ENCODE peak calls at places on chromosomes 3 and 15, in nine cellular contexts. One of them, this sample, is unnamed.

GRCh38 chr3:141227752-141228151 is 3.9 kb upstream of the PXYLP1 start:
- DNase-seq in cardiac muscle cell: peak
- DNase-seq in BJ: no peak
- DNase-seq in SK-N-SH: peak
- DNase-seq in psoas muscle: no peak
- DNase-seq in ovary: no peak
- DNase-seq in left ventricle myocardium inferior: no peak
- DNase-seq in fibroblast of lung: peak
- DNase-seq in A549: no peak
- DNase-seq in this sample: no peak

GRCh38 chr3:148042663-148043445 is 633.7 kb downstream of the ZIC1 start:
- DNase-seq in BJ: peak
- DNase-seq in fibroblast of lung: peak
- DNase-seq in cardiac muscle cell: peak
- DNase-seq in psoas muscle: no peak
- DNase-seq in A549: no peak
- DNase-seq in ovary: no peak
- DNase-seq in SK-N-SH: peak
- DNase-seq in left ventricle myocardium inferior: no peak
- DNase-seq in this sample: no peak

GRCh38 chr3:16249336-16249735 is 15.4 kb downstream of the DPH3 start:
- DNase-seq in left ventricle myocardium inferior: no peak
- DNase-seq in A549: peak
- DNase-seq in psoas muscle: no peak
- DNase-seq in cardiac muscle cell: peak
- DNase-seq in ovary: no peak
- DNase-seq in fibroblast of lung: peak
- DNase-seq in BJ: no peak
- DNase-seq in SK-N-SH: peak
- DNase-seq in this sample: peak

GRCh38 chr3:66407281-66408218 is 93.3 kb downstream of the LRIG1 start:
- DNase-seq in fibroblast of lung: peak
- DNase-seq in left ventricle myocardium inferior: peak
- DNase-seq in SK-N-SH: peak
- DNase-seq in cardiac muscle cell: peak
- DNase-seq in psoas muscle: peak
- DNase-seq in BJ: no peak
- DNase-seq in ovary: peak
- DNase-seq in A549: peak
- DNase-seq in this sample: peak

GRCh38 chr3:13812039-13812438 is 67.8 kb downstream of the WNT7A start:
- DNase-seq in psoas muscle: no peak
- DNase-seq in left ventricle myocardium inferior: no peak
- DNase-seq in fibroblast of lung: no peak
- DNase-seq in BJ: no peak
- DNase-seq in ovary: no peak
- DNase-seq in cardiac muscle cell: no peak
- DNase-seq in SK-N-SH: no peak
- DNase-seq in A549: no peak
- DNase-seq in this sample: no peak

GRCh38 chr3:186984064-186984463 is 53.7 kb downstream of the ST6GAL1 start:
- DNase-seq in cardiac muscle cell: no peak
- DNase-seq in ovary: no peak
- DNase-seq in left ventricle myocardium inferior: no peak
- DNase-seq in fibroblast of lung: no peak
- DNase-seq in BJ: no peak
- DNase-seq in A549: no peak
- DNase-seq in SK-N-SH: no peak
- DNase-seq in psoas muscle: no peak
- DNase-seq in this sample: no peak

GRCh38 chr3:50270841-50271240 is 1.9 kb downstream of the SEMA3B start:
- DNase-seq in BJ: no peak
- DNase-seq in ovary: peak
- DNase-seq in psoas muscle: no peak
- DNase-seq in cardiac muscle cell: no peak
- DNase-seq in A549: no peak
- DNase-seq in SK-N-SH: no peak
- DNase-seq in fibroblast of lung: no peak
- DNase-seq in left ventricle myocardium inferior: no peak
- DNase-seq in this sample: no peak

GRCh38 chr15:54820098-54820497 is 376.6 kb downstream of the RSL24D1 start:
- DNase-seq in cardiac muscle cell: no peak
- DNase-seq in left ventricle myocardium inferior: no peak
- DNase-seq in A549: no peak
- DNase-seq in BJ: no peak
- DNase-seq in fibroblast of lung: no peak
- DNase-seq in ovary: no peak
- DNase-seq in SK-N-SH: no peak
- DNase-seq in psoas muscle: no peak
- DNase-seq in this sample: no peak

GRCh38 chr3:33898901-33899300 is 100.5 kb downstream of the PDCD6IP start:
- DNase-seq in cardiac muscle cell: no peak
- DNase-seq in psoas muscle: no peak
- DNase-seq in SK-N-SH: no peak
- DNase-seq in ovary: no peak
- DNase-seq in left ventricle myocardium inferior: no peak
- DNase-seq in BJ: no peak
- DNase-seq in fibroblast of lung: no peak
- DNase-seq in A549: no peak
- DNase-seq in this sample: no peak

GRCh38 chr3:32257641-32258438 is 19.4 kb downstream of the CMTM8 start:
- DNase-seq in left ventricle myocardium inferior: no peak
- DNase-seq in cardiac muscle cell: no peak
- DNase-seq in psoas muscle: no peak
- DNase-seq in SK-N-SH: no peak
- DNase-seq in BJ: no peak
- DNase-seq in ovary: no peak
- DNase-seq in fibroblast of lung: no peak
- DNase-seq in A549: peak
- DNase-seq in this sample: no peak

GRCh38 chr3:99637041-99637380 is 1.4 kb upstream of the COL8A1 start:
- DNase-seq in psoas muscle: no peak
- DNase-seq in SK-N-SH: no peak
- DNase-seq in ovary: no peak
- DNase-seq in BJ: no peak
- DNase-seq in cardiac muscle cell: peak
- DNase-seq in fibroblast of lung: no peak
- DNase-seq in A549: no peak
- DNase-seq in left ventricle myocardium inferior: no peak
- DNase-seq in this sample: no peak

GRCh38 chr3:162525052-162525451 is 1028.4 kb downstream of the OTOL1 start:
- DNase-seq in fibroblast of lung: peak
- DNase-seq in ovary: no peak
- DNase-seq in SK-N-SH: no peak
- DNase-seq in left ventricle myocardium inferior: no peak
- DNase-seq in cardiac muscle cell: peak
- DNase-seq in A549: no peak
- DNase-seq in psoas muscle: no peak
- DNase-seq in BJ: peak
- DNase-seq in this sample: no peak

GRCh38 chr15:42494998-42495360 is 455 bp upstream of the SNAP23 start:
- DNase-seq in psoas muscle: no peak
- DNase-seq in A549: peak
- DNase-seq in BJ: no peak
- DNase-seq in fibroblast of lung: peak
- DNase-seq in SK-N-SH: peak
- DNase-seq in left ventricle myocardium inferior: no peak
- DNase-seq in ovary: no peak
- DNase-seq in cardiac muscle cell: peak
- DNase-seq in this sample: no peak

GRCh38 chr3:160401301-160402095 is 2.0 kb downstream of the SMC4 start:
- DNase-seq in cardiac muscle cell: peak
- DNase-seq in ovary: no peak
- DNase-seq in fibroblast of lung: peak
- DNase-seq in BJ: no peak
- DNase-seq in SK-N-SH: no peak
- DNase-seq in left ventricle myocardium inferior: no peak
- DNase-seq in psoas muscle: no peak
- DNase-seq in A549: peak
- DNase-seq in this sample: no peak

GRCh38 chr15:38424101-38424552 is 29.8 kb upstream of the FAM98B start:
- DNase-seq in cardiac muscle cell: no peak
- DNase-seq in psoas muscle: no peak
- DNase-seq in ovary: no peak
- DNase-seq in BJ: no peak
- DNase-seq in SK-N-SH: no peak
- DNase-seq in left ventricle myocardium inferior: no peak
- DNase-seq in fibroblast of lung: no peak
- DNase-seq in A549: no peak
- DNase-seq in this sample: no peak

GRCh38 chr15:68114840-68115239 is 60.7 kb downstream of the PIAS1 start:
- DNase-seq in A549: no peak
- DNase-seq in left ventricle myocardium inferior: no peak
- DNase-seq in ovary: no peak
- DNase-seq in BJ: no peak
- DNase-seq in fibroblast of lung: no peak
- DNase-seq in cardiac muscle cell: no peak
- DNase-seq in SK-N-SH: no peak
- DNase-seq in psoas muscle: no peak
- DNase-seq in this sample: no peak

GRCh38 chr3:118772036-118773030 is 262.3 kb downstream of the IGSF11 start:
- DNase-seq in fibroblast of lung: peak
- DNase-seq in A549: no peak
- DNase-seq in cardiac muscle cell: no peak
- DNase-seq in SK-N-SH: no peak
- DNase-seq in ovary: no peak
- DNase-seq in psoas muscle: no peak
- DNase-seq in BJ: no peak
- DNase-seq in left ventricle myocardium inferior: no peak
- DNase-seq in this sample: no peak

GRCh38 chr3:184135149-184135910 is at the start of gene EIF2B5:
- DNase-seq in SK-N-SH: peak
- DNase-seq in A549: peak
- DNase-seq in BJ: peak
- DNase-seq in psoas muscle: peak
- DNase-seq in fibroblast of lung: peak
- DNase-seq in left ventricle myocardium inferior: peak
- DNase-seq in cardiac muscle cell: peak
- DNase-seq in ovary: peak
- DNase-seq in this sample: peak

GRCh38 chr3:155956508-155957411 is 86.3 kb downstream of the GMPS start:
- DNase-seq in cardiac muscle cell: no peak
- DNase-seq in fibroblast of lung: no peak
- DNase-seq in left ventricle myocardium inferior: no peak
- DNase-seq in psoas muscle: no peak
- DNase-seq in BJ: no peak
- DNase-seq in A549: no peak
- DNase-seq in ovary: no peak
- DNase-seq in SK-N-SH: no peak
- DNase-seq in this sample: no peak
- TF ChIP-seq CTCF in cardiac muscle cell: no peak
- TF ChIP-seq CTCF in fibroblast of lung: no peak
- TF ChIP-seq CTCF in left ventricle myocardium inferior: no peak
- TF ChIP-seq CTCF in psoas muscle: no peak
- TF ChIP-seq CTCF in BJ: no peak
- TF ChIP-seq CTCF in A549: no peak
- TF ChIP-seq CTCF in ovary: no peak
- TF ChIP-seq CTCF in SK-N-SH: no peak
- TF ChIP-seq CTCF in this sample: no peak

GRCh38 chr3:114409291-114409690 is 115.5 kb downstream of the TIGIT start:
- DNase-seq in A549: no peak
- DNase-seq in ovary: no peak
- DNase-seq in psoas muscle: no peak
- DNase-seq in left ventricle myocardium inferior: no peak
- DNase-seq in BJ: no peak
- DNase-seq in SK-N-SH: no peak
- DNase-seq in cardiac muscle cell: no peak
- DNase-seq in fibroblast of lung: peak
- DNase-seq in this sample: no peak
- H3K4me3 ChIP-seq in A549: no peak
- H3K4me3 ChIP-seq in ovary: no peak
- H3K4me3 ChIP-seq in psoas muscle: peak
- H3K4me3 ChIP-seq in left ventricle myocardium inferior: no peak
- H3K4me3 ChIP-seq in BJ: no peak
- H3K4me3 ChIP-seq in SK-N-SH: no peak
- H3K4me3 ChIP-seq in cardiac muscle cell: no peak
- H3K4me3 ChIP-seq in fibroblast of lung: peak
- H3K4me3 ChIP-seq in this sample: no peak

DNA sequence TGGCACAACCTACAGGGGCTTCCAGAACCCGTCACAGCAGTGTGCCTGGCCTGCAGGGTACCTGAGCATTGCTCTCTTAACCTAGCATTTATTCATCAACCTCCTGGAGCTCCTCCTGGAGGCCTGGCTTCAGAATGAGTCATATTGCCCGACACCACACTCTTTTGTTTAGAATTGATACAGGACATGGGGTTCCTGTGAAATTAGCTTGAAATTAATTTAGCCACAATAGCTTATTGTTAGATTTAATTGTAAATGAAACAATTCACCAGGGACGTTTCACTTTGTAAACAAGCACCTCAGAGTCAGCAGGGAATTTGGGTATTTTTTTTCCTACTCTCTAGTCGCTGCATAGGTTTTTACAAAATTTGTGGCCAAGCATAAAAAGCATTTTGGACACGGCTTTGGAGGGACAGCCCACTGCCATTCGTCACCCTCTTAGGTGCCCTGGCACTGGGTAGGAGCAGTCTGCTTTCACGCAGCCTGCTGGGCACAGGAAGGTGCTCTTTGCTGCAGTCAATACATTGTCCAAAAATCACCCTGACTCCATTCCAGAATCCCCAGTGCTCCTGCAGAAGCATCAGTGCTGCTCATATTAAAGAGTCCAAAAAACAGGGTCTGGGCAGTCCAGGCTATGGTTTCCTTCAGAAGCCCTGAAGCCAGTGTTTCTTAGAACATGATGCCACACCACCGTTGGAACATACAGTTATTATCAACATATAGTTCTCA is 60.8 kb upstream of the MEF2A start:
- DNase-seq in fibroblast of lung: peak
- DNase-seq in ovary: no peak
- DNase-seq in A549: no peak
- DNase-seq in BJ: no peak
- DNase-seq in SK-N-SH: no peak
- DNase-seq in left ventricle myocardium inferior: no peak
- DNase-seq in cardiac muscle cell: peak
- DNase-seq in psoas muscle: no peak
- DNase-seq in this sample: no peak
- TF ChIP-seq CTCF in fibroblast of lung: peak
- TF ChIP-seq CTCF in ovary: no peak
- TF ChIP-seq CTCF in A549: no peak
- TF ChIP-seq CTCF in BJ: peak
- TF ChIP-seq CTCF in SK-N-SH: peak
- TF ChIP-seq CTCF in left ventricle myocardium inferior: no peak
- TF ChIP-seq CTCF in cardiac muscle cell: peak
- TF ChIP-seq CTCF in psoas muscle: no peak
- TF ChIP-seq CTCF in this sample: no peak

DNA sequence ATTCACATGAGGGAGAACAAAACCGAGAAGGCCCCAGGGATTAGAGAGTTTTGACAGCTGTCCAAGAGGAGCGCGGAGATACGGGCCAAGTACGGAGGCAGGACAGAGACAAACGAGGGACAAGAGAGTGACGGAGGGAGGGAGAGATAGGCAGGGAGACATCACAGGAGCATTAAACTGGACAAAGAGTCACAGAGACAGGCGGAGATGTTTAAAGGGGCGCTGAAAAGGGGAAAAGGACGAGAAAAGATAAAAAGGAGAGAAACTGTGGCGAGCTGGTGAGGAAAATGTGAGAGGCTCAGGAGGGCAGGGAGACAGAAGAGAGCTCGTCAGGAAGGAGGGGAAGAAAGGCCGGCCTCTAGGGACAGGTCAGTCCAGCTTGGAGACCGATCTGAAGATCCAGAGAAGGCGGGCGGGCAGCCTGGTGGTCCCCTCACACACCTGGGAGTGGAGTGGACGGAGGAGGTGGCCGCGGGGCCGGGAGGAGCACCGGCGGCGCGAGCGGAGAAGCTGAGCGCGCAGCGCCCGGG is 40.5 kb upstream of the ROPN1 start:
- DNase-seq in SK-N-SH: peak
- DNase-seq in cardiac muscle cell: peak
- DNase-seq in fibroblast of lung: peak
- DNase-seq in left ventricle myocardium inferior: peak
- DNase-seq in psoas muscle: peak
- DNase-seq in ovary: peak
- DNase-seq in BJ: no peak
- DNase-seq in A549: no peak
- DNase-seq in this sample: peak
- H3K4me3 ChIP-seq in SK-N-SH: peak
- H3K4me3 ChIP-seq in cardiac muscle cell: peak
- H3K4me3 ChIP-seq in fibroblast of lung: peak
- H3K4me3 ChIP-seq in left ventricle myocardium inferior: peak
- H3K4me3 ChIP-seq in psoas muscle: peak
- H3K4me3 ChIP-seq in ovary: peak
- H3K4me3 ChIP-seq in BJ: peak
- H3K4me3 ChIP-seq in A549: peak
- H3K4me3 ChIP-seq in this sample: peak